ENCODE peak calls at places on chromosome 20, in five cellular contexts. One of them, this sample, is unnamed.

GRCh38 chr20:53598140-53599038 is 4.8 kb upstream of the ZNF217 start:
- DNase-seq in PC-9: no peak
- DNase-seq in astrocyte of the spinal cord: no peak
- DNase-seq in AG08395: no peak
- DNase-seq in natural killer cell treated with Interleukin-12 subunit alpha and Interleukin-12 subunit beta and Interleukin-15 and Interleukin-18, amount 100 ng/mL, for 72 hours: no peak
- DNase-seq in this sample: no peak

GRCh38 chr20:11791316-11792228 is 126.1 kb upstream of the BTBD3 start:
- DNase-seq in natural killer cell treated with Interleukin-12 subunit alpha and Interleukin-12 subunit beta and Interleukin-15 and Interleukin-18, amount 100 ng/mL, for 72 hours: no peak
- DNase-seq in PC-9: peak
- DNase-seq in astrocyte of the spinal cord: no peak
- DNase-seq in AG08395: no peak
- DNase-seq in this sample: no peak

GRCh38 chr20:44284032-44284431 is 27.0 kb downstream of the FITM2 start:
- DNase-seq in astrocyte of the spinal cord: no peak
- DNase-seq in AG08395: no peak
- DNase-seq in natural killer cell treated with Interleukin-12 subunit alpha and Interleukin-12 subunit beta and Interleukin-15 and Interleukin-18, amount 100 ng/mL, for 72 hours: no peak
- DNase-seq in PC-9: no peak
- DNase-seq in this sample: no peak

GRCh38 chr20:17825949-17826843 is 126.4 kb downstream of the BANF2 start:
- DNase-seq in AG08395: no peak
- DNase-seq in PC-9: no peak
- DNase-seq in natural killer cell treated with Interleukin-12 subunit alpha and Interleukin-12 subunit beta and Interleukin-15 and Interleukin-18, amount 100 ng/mL, for 72 hours: no peak
- DNase-seq in astrocyte of the spinal cord: peak
- DNase-seq in this sample: no peak

GRCh38 chr20:59671661-59672471 is 67.5 kb downstream of the PHACTR3 start:
- DNase-seq in AG08395: no peak
- DNase-seq in PC-9: no peak
- DNase-seq in natural killer cell treated with Interleukin-12 subunit alpha and Interleukin-12 subunit beta and Interleukin-15 and Interleukin-18, amount 100 ng/mL, for 72 hours: no peak
- DNase-seq in astrocyte of the spinal cord: no peak
- DNase-seq in this sample: no peak

GRCh38 chr20:39855056-39855455 is 834.0 kb downstream of the MAFB start:
- DNase-seq in AG08395: no peak
- DNase-seq in natural killer cell treated with Interleukin-12 subunit alpha and Interleukin-12 subunit beta and Interleukin-15 and Interleukin-18, amount 100 ng/mL, for 72 hours: no peak
- DNase-seq in astrocyte of the spinal cord: no peak
- DNase-seq in PC-9: no peak
- DNase-seq in this sample: no peak

GRCh38 chr20:62359491-62360121 is 7.5 kb downstream of the LAMA5 start:
- DNase-seq in astrocyte of the spinal cord: peak
- DNase-seq in AG08395: no peak
- DNase-seq in PC-9: no peak
- DNase-seq in natural killer cell treated with Interleukin-12 subunit alpha and Interleukin-12 subunit beta and Interleukin-15 and Interleukin-18, amount 100 ng/mL, for 72 hours: peak
- DNase-seq in this sample: no peak

GRCh38 chr20:1874534-1875168 is 20.6 kb upstream of the SIRPA start:
- DNase-seq in AG08395: no peak
- DNase-seq in PC-9: no peak
- DNase-seq in astrocyte of the spinal cord: no peak
- DNase-seq in natural killer cell treated with Interleukin-12 subunit alpha and Interleukin-12 subunit beta and Interleukin-15 and Interleukin-18, amount 100 ng/mL, for 72 hours: no peak
- DNase-seq in this sample: peak

GRCh38 chr20:49705358-49705757 is 8.3 kb downstream of the B4GALT5 start:
- DNase-seq in AG08395: no peak
- DNase-seq in natural killer cell treated with Interleukin-12 subunit alpha and Interleukin-12 subunit beta and Interleukin-15 and Interleukin-18, amount 100 ng/mL, for 72 hours: no peak
- DNase-seq in astrocyte of the spinal cord: no peak
- DNase-seq in PC-9: no peak
- DNase-seq in this sample: no peak

GRCh38 chr20:41664584-41664983 is 46.4 kb upstream of the CHD6 start:
- DNase-seq in astrocyte of the spinal cord: no peak
- DNase-seq in natural killer cell treated with Interleukin-12 subunit alpha and Interleukin-12 subunit beta and Interleukin-15 and Interleukin-18, amount 100 ng/mL, for 72 hours: no peak
- DNase-seq in PC-9: no peak
- DNase-seq in AG08395: no peak
- DNase-seq in this sample: no peak

GRCh38 chr20:6530254-6530653 is 237.2 kb upstream of the BMP2 start:
- DNase-seq in astrocyte of the spinal cord: no peak
- DNase-seq in AG08395: no peak
- DNase-seq in natural killer cell treated with Interleukin-12 subunit alpha and Interleukin-12 subunit beta and Interleukin-15 and Interleukin-18, amount 100 ng/mL, for 72 hours: no peak
- DNase-seq in PC-9: no peak
- DNase-seq in this sample: no peak

This sample was measured in left lung.